ENCODE peak calls at places on chromosomes 11 and 22, in eight cellular contexts. One of them, this sample, is unnamed.
A peak's percentile ranks its signal among the peaks of the same experiment; 100 is the strongest.

GRCh38 chr11:64804346-64805210 is 1.6 kb upstream of the MAP4K2 start:
- DNase-seq in choroid plexus epithelial cell: no peak
- DNase-seq in IMR-90: no peak
- DNase-seq in CD8-positive, alpha-beta T cell: no peak
- DNase-seq in fibroblast of lung: no peak
- DNase-seq in neural crest cell: no peak
- DNase-seq in AG04449: no peak
- DNase-seq in K562: no peak
- DNase-seq in this sample: no peak

GRCh38 chr11:128469220-128469619 is 118.1 kb downstream of the ETS1 start:
- DNase-seq in choroid plexus epithelial cell: no peak
- DNase-seq in IMR-90: no peak
- DNase-seq in CD8-positive, alpha-beta T cell: no peak
- DNase-seq in fibroblast of lung: no peak
- DNase-seq in neural crest cell: no peak
- DNase-seq in AG04449: no peak
- DNase-seq in K562: no peak
- DNase-seq in this sample: no peak

GRCh38 chr11:120832609-120833221 is 191.2 kb upstream of the TBCEL start:
- DNase-seq in choroid plexus epithelial cell: no peak
- DNase-seq in IMR-90: no peak
- DNase-seq in CD8-positive, alpha-beta T cell: no peak
- DNase-seq in fibroblast of lung: peak; percentile 7
- DNase-seq in neural crest cell: peak; percentile 19
- DNase-seq in AG04449: no peak
- DNase-seq in K562: no peak
- DNase-seq in this sample: no peak

GRCh38 chr22:37334461-37334858 is 52.2 kb downstream of the CYTH4 start:
- DNase-seq in choroid plexus epithelial cell: no peak
- DNase-seq in IMR-90: no peak
- DNase-seq in CD8-positive, alpha-beta T cell: no peak
- DNase-seq in fibroblast of lung: no peak
- DNase-seq in neural crest cell: no peak
- DNase-seq in AG04449: no peak
- DNase-seq in K562: no peak
- DNase-seq in this sample: no peak

GRCh38 chr22:45205624-45205925 is 35.1 kb downstream of the KIAA0930 start:
- DNase-seq in choroid plexus epithelial cell: no peak
- DNase-seq in IMR-90: no peak
- DNase-seq in CD8-positive, alpha-beta T cell: no peak
- DNase-seq in fibroblast of lung: no peak
- DNase-seq in neural crest cell: no peak
- DNase-seq in AG04449: no peak
- DNase-seq in K562: no peak
- DNase-seq in this sample: no peak

GRCh38 chr11:134564472-134565200 is 152.6 kb upstream of the B3GAT1 start:
- DNase-seq in choroid plexus epithelial cell: no peak
- DNase-seq in IMR-90: no peak
- DNase-seq in CD8-positive, alpha-beta T cell: no peak
- DNase-seq in fibroblast of lung: no peak
- DNase-seq in neural crest cell: no peak
- DNase-seq in AG04449: no peak
- DNase-seq in K562: no peak
- DNase-seq in this sample: no peak

GRCh38 chr11:122797651-122798050 is 40.6 kb upstream of the CRTAM start:
- DNase-seq in choroid plexus epithelial cell: peak; percentile 75
- DNase-seq in IMR-90: no peak
- DNase-seq in CD8-positive, alpha-beta T cell: no peak
- DNase-seq in fibroblast of lung: no peak
- DNase-seq in neural crest cell: no peak
- DNase-seq in AG04449: no peak
- DNase-seq in K562: no peak
- DNase-seq in this sample: no peak

GRCh38 chr22:37696657-37697539 is at the start of gene TRIOBP:
- DNase-seq in choroid plexus epithelial cell: peak; percentile 94
- DNase-seq in IMR-90: peak; percentile 91
- DNase-seq in CD8-positive, alpha-beta T cell: peak; percentile 94
- DNase-seq in fibroblast of lung: peak; percentile 93
- DNase-seq in neural crest cell: peak; percentile 95
- DNase-seq in AG04449: peak; percentile 72
- DNase-seq in K562: peak; percentile 88
- DNase-seq in this sample: peak; percentile 66

GRCh38 chr11:129141748-129142475 is 50.2 kb downstream of the ARHGAP32 start:
- DNase-seq in choroid plexus epithelial cell: no peak
- DNase-seq in IMR-90: no peak
- DNase-seq in CD8-positive, alpha-beta T cell: no peak
- DNase-seq in fibroblast of lung: peak; percentile 69
- DNase-seq in neural crest cell: no peak
- DNase-seq in AG04449: no peak
- DNase-seq in K562: no peak
- DNase-seq in this sample: no peak

GRCh38 chr11:59173080-59173963 is 1.4 kb downstream of the DTX4 start:
- DNase-seq in choroid plexus epithelial cell: no peak
- DNase-seq in IMR-90: peak; percentile 30
- DNase-seq in CD8-positive, alpha-beta T cell: no peak
- DNase-seq in fibroblast of lung: peak; percentile 30
- DNase-seq in neural crest cell: peak; percentile 44
- DNase-seq in AG04449: no peak
- DNase-seq in K562: no peak
- DNase-seq in this sample: no peak

GRCh38 chr22:22156716-22157499 is 87.7 kb upstream of the VPREB1 start:
- DNase-seq in choroid plexus epithelial cell: peak; percentile 85
- DNase-seq in IMR-90: peak; percentile 73
- DNase-seq in CD8-positive, alpha-beta T cell: peak; percentile 65
- DNase-seq in fibroblast of lung: peak; percentile 60
- DNase-seq in neural crest cell: peak; percentile 45
- DNase-seq in AG04449: peak; percentile 19
- DNase-seq in K562: peak; percentile 100
- DNase-seq in this sample: peak; percentile 25

GRCh38 chr11:8873966-8874365 is 37.0 kb upstream of the AKIP1 start:
- DNase-seq in choroid plexus epithelial cell: no peak
- DNase-seq in IMR-90: no peak
- DNase-seq in CD8-positive, alpha-beta T cell: no peak
- DNase-seq in fibroblast of lung: no peak
- DNase-seq in neural crest cell: no peak
- DNase-seq in AG04449: no peak
- DNase-seq in K562: no peak
- DNase-seq in this sample: no peak

GRCh38 chr11:72787262-72788104 is 6.4 kb downstream of the STARD10 start:
- DNase-seq in choroid plexus epithelial cell: no peak
- DNase-seq in IMR-90: no peak
- DNase-seq in CD8-positive, alpha-beta T cell: no peak
- DNase-seq in fibroblast of lung: no peak
- DNase-seq in neural crest cell: no peak
- DNase-seq in AG04449: no peak
- DNase-seq in K562: peak; percentile 84
- DNase-seq in this sample: no peak
- TF ChIP-seq CTCF in choroid plexus epithelial cell: peak; percentile 21
- TF ChIP-seq CTCF in IMR-90: no peak
- TF ChIP-seq CTCF in CD8-positive, alpha-beta T cell: no peak
- TF ChIP-seq CTCF in fibroblast of lung: no peak
- TF ChIP-seq CTCF in neural crest cell: peak; percentile 46
- TF ChIP-seq CTCF in AG04449: no peak
- TF ChIP-seq CTCF in K562: peak; percentile 40
- TF ChIP-seq CTCF in this sample: no peak

DNA sequence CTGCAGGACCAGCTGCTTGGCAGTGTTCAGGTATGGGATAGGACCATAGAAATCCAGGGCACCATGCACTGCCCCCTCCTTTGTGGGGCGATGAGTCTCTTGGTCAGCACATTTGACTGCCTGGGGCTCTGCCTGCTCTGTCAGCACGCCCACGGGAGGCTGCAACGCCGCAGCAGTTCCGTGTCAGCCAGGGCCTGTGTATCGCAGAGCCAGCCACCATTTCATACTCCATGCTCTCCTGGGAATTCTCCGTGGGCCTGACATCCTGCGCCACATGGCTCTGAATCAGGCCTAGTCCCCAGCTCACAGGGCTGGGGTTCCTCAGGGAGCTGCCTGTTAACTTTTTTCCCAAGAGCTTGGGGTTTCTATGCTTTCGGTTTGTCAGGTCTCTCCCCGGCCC is 16.9 kb upstream of the RELT start:
- DNase-seq in choroid plexus epithelial cell: no peak
- DNase-seq in IMR-90: peak; percentile 22
- DNase-seq in CD8-positive, alpha-beta T cell: no peak
- DNase-seq in fibroblast of lung: no peak
- DNase-seq in neural crest cell: no peak
- DNase-seq in AG04449: no peak
- DNase-seq in K562: no peak
- DNase-seq in this sample: peak; percentile 38
- TF ChIP-seq CTCF in choroid plexus epithelial cell: no peak
- TF ChIP-seq CTCF in IMR-90: no peak
- TF ChIP-seq CTCF in CD8-positive, alpha-beta T cell: no peak
- TF ChIP-seq CTCF in fibroblast of lung: no peak
- TF ChIP-seq CTCF in neural crest cell: no peak
- TF ChIP-seq CTCF in AG04449: no peak
- TF ChIP-seq CTCF in K562: no peak
- TF ChIP-seq CTCF in this sample: no peak

DNA sequence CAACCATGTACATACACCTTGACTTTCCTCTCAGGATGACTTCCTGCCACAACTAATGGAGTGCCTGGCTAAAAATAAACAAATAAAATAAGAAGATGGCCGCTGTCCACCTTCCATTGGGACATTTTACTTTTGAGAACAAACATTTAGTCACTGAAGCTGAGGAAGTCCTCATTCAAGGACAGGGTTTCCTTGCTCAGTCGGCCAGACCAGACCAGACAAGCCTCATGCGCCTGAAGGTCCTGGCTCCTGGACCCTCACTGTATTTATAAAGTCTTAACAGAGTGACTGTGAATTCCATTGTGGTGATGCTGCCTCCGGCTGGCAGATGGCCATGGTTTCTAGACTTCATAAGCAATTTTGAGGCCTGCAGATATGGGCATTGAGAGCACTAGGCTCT is 114.5 kb downstream of the MAML2 start:
- DNase-seq in choroid plexus epithelial cell: peak; percentile 97
- DNase-seq in IMR-90: peak; percentile 96
- DNase-seq in CD8-positive, alpha-beta T cell: no peak
- DNase-seq in fibroblast of lung: peak; percentile 97
- DNase-seq in neural crest cell: no peak
- DNase-seq in AG04449: peak; percentile 67
- DNase-seq in K562: no peak
- DNase-seq in this sample: no peak
- TF ChIP-seq CTCF in choroid plexus epithelial cell: no peak
- TF ChIP-seq CTCF in IMR-90: no peak
- TF ChIP-seq CTCF in CD8-positive, alpha-beta T cell: no peak
- TF ChIP-seq CTCF in fibroblast of lung: no peak
- TF ChIP-seq CTCF in neural crest cell: no peak
- TF ChIP-seq CTCF in AG04449: no peak
- TF ChIP-seq CTCF in K562: no peak
- TF ChIP-seq CTCF in this sample: no peak

GRCh38 chr22:46659791-46660186 is 39.6 kb downstream of the GRAMD4 start:
- DNase-seq in choroid plexus epithelial cell: no peak
- DNase-seq in IMR-90: no peak
- DNase-seq in CD8-positive, alpha-beta T cell: peak; percentile 1
- DNase-seq in fibroblast of lung: no peak
- DNase-seq in neural crest cell: no peak
- DNase-seq in AG04449: no peak
- DNase-seq in K562: no peak
- DNase-seq in this sample: no peak

GRCh38 chr22:46659059-46659790 is 39.0 kb downstream of the GRAMD4 start:
- DNase-seq in choroid plexus epithelial cell: no peak
- DNase-seq in IMR-90: no peak
- DNase-seq in CD8-positive, alpha-beta T cell: peak; percentile 19
- DNase-seq in fibroblast of lung: no peak
- DNase-seq in neural crest cell: no peak
- DNase-seq in AG04449: no peak
- DNase-seq in K562: no peak
- DNase-seq in this sample: no peak

GRCh38 chr22:46661221-46661851 is 41.1 kb downstream of the GRAMD4 start:
- DNase-seq in choroid plexus epithelial cell: peak; percentile 61
- DNase-seq in IMR-90: peak; percentile 76
- DNase-seq in CD8-positive, alpha-beta T cell: peak; percentile 57
- DNase-seq in fibroblast of lung: peak; percentile 62
- DNase-seq in neural crest cell: no peak
- DNase-seq in AG04449: no peak
- DNase-seq in K562: no peak
- DNase-seq in this sample: no peak

GRCh38 chr22:46662226-46662625 is 42.0 kb downstream of the GRAMD4 start:
- DNase-seq in choroid plexus epithelial cell: no peak
- DNase-seq in IMR-90: no peak
- DNase-seq in CD8-positive, alpha-beta T cell: peak; percentile 10
- DNase-seq in fibroblast of lung: no peak
- DNase-seq in neural crest cell: no peak
- DNase-seq in AG04449: no peak
- DNase-seq in K562: no peak
- DNase-seq in this sample: no peak

GRCh38 chr22:46660604-46661201 is 40.5 kb downstream of the GRAMD4 start:
- DNase-seq in choroid plexus epithelial cell: no peak
- DNase-seq in IMR-90: no peak
- DNase-seq in CD8-positive, alpha-beta T cell: peak; percentile 21
- DNase-seq in fibroblast of lung: no peak
- DNase-seq in neural crest cell: no peak
- DNase-seq in AG04449: no peak
- DNase-seq in K562: no peak
- DNase-seq in this sample: no peak
- TF ChIP-seq CTCF in choroid plexus epithelial cell: no peak
- TF ChIP-seq CTCF in IMR-90: no peak
- TF ChIP-seq CTCF in CD8-positive, alpha-beta T cell: no peak
- TF ChIP-seq CTCF in fibroblast of lung: no peak
- TF ChIP-seq CTCF in neural crest cell: no peak
- TF ChIP-seq CTCF in AG04449: no peak
- TF ChIP-seq CTCF in K562: no peak
- TF ChIP-seq CTCF in this sample: no peak

GRCh38 chr11:32448232-32448631 is 12.9 kb upstream of the WT1 start:
- DNase-seq in choroid plexus epithelial cell: peak; percentile 73
- DNase-seq in IMR-90: no peak
- DNase-seq in CD8-positive, alpha-beta T cell: no peak
- DNase-seq in fibroblast of lung: peak; percentile 8
- DNase-seq in neural crest cell: peak; percentile 16
- DNase-seq in AG04449: no peak
- DNase-seq in K562: peak; percentile 46
- DNase-seq in this sample: no peak
- TF ChIP-seq CTCF in choroid plexus epithelial cell: peak; percentile 67
- TF ChIP-seq CTCF in IMR-90: no peak
- TF ChIP-seq CTCF in CD8-positive, alpha-beta T cell: no peak
- TF ChIP-seq CTCF in fibroblast of lung: peak; percentile 28
- TF ChIP-seq CTCF in neural crest cell: peak; percentile 48
- TF ChIP-seq CTCF in AG04449: no peak
- TF ChIP-seq CTCF in K562: peak; percentile 70
- TF ChIP-seq CTCF in this sample: no peak

GRCh38 chr11:35261197-35261596 is 122.2 kb downstream of the CD44 start:
- DNase-seq in choroid plexus epithelial cell: no peak
- DNase-seq in IMR-90: no peak
- DNase-seq in CD8-positive, alpha-beta T cell: no peak
- DNase-seq in fibroblast of lung: no peak
- DNase-seq in neural crest cell: no peak
- DNase-seq in AG04449: no peak
- DNase-seq in K562: no peak
- DNase-seq in this sample: no peak
- TF ChIP-seq CTCF in choroid plexus epithelial cell: no peak
- TF ChIP-seq CTCF in IMR-90: no peak
- TF ChIP-seq CTCF in CD8-positive, alpha-beta T cell: no peak
- TF ChIP-seq CTCF in fibroblast of lung: no peak
- TF ChIP-seq CTCF in neural crest cell: no peak
- TF ChIP-seq CTCF in AG04449: no peak
- TF ChIP-seq CTCF in K562: peak; percentile 25
- TF ChIP-seq CTCF in this sample: no peak

This sample was measured in AG09309.